ENCODE peak calls at places on chromosome X, in eight cellular contexts. N is breast epithelium, O is WERI-Rb-1, X is ovary, R is upper lobe of right lung, J is RWPE2, P is NT2/D1, W is aorta. Z is an unnamed sample.

GRCh38 chrX:32195611-32196010 is 1015.7 kb downstream of the DMD start:
- DNase-seq in X (no peak), J (no peak), O (no peak), W (no peak), N (no peak), P (no peak), R (no peak), Z (no peak)

GRCh38 chrX:152212969-152213368 is 74.6 kb upstream of the MAGEA10 start:
- DNase-seq in R (no peak), O (no peak), J (no peak), W (no peak), P (no peak), X (no peak), N (no peak), Z (no peak)

GRCh38 chrX:27350476-27350875 is 112.7 kb downstream of the PPP4R3C start:
- DNase-seq in P (no peak), J (no peak), X (no peak), R (no peak), O (no peak), N (no peak), W (no peak), Z (no peak)

GRCh38 chrX:152619897-152620296 is 17.8 kb upstream of the GABRQ start:
- DNase-seq in X (no peak), N (no peak), O (no peak), R (no peak), P (no peak), W (no peak), J (no peak), Z (no peak)

GRCh38 chrX:85089321-85089840 is 85.7 kb downstream of the APOOL start:
- DNase-seq in P (no peak), O (no peak), X (no peak), N (no peak), J (no peak), W (no peak), R (no peak), Z (no peak)

GRCh38 chrX:43505759-43506158 is 150.3 kb upstream of the MAOA start:
- DNase-seq in P (no peak), R (no peak), N (no peak), X (no peak), O (no peak), J (no peak), W (no peak), Z (no peak)

GRCh38 chrX:38538134-38538533 is 23.2 kb upstream of the TSPAN7 start:
- DNase-seq in W (no peak), R (no peak), P (no peak), N (no peak), X (no peak), J (no peak), O (no peak), Z (no peak)

GRCh38 chrX:40176256-40176978 is 78.7 kb upstream of the BCOR start:
- DNase-seq in O (peak; percentile 57), R (peak; percentile 90), J (no peak), W (peak; percentile 90), P (no peak), X (peak; percentile 70), N (no peak), Z (no peak)

GRCh38 chrX:33053001-33053400 is 158.3 kb downstream of the DMD start:
- DNase-seq in R (no peak), W (no peak), X (no peak), N (no peak), J (no peak), O (no peak), P (no peak), Z (no peak)

GRCh38 chrX:149962859-149963757 is 24.8 kb upstream of the EOLA2 start:
- DNase-seq in R (no peak), J (no peak), P (peak; percentile 8), N (no peak), X (peak; percentile 35), W (no peak), O (peak; percentile 45), Z (no peak)

GRCh38 chrX:9829308-9830267 is 43.4 kb downstream of the SHROOM2 start:
- DNase-seq in J (peak; percentile 60), O (no peak), R (no peak), X (no peak), P (no peak), W (no peak), N (no peak), Z (no peak)
- H3K4me3 ChIP-seq in J (no peak overlapping the region), O (no peak overlapping the region), R (no peak overlapping the region), X (no peak overlapping the region), P (no peak overlapping the region), W (no peak overlapping the region), N (no peak overlapping the region), Z (no peak overlapping the region)

DNA sequence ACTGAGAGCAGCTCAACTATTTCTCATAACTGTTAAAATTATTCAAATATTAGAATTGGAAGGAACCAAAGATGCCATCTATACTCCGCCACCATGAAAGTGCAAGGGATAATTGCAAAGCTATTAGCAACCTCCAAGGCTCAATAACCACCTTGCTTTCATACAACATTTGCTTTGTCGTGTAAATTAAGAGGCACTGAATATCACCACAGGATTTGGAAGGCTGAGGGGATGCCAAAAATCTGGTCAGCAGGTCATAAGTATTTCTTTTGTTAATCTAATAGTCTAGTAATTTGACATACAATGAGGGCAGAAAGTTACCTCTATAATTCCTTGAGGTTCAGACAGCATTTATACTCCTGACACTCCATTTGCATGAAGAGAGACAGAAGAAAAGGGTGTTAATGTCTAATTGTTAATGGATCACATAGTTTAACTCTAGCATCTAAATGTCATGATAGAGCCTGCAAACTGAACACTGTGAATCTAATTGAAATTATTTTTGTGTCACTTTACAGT is 200.9 kb upstream of the DIAPH2 start:
- DNase-seq in W (no peak), N (no peak), O (no peak), P (peak; percentile 33), R (no peak), X (no peak), J (no peak), Z (peak; percentile 4)
- H3K27me3 ChIP-seq in W (no peaks in the 10 kb centered on the region), N (no peaks in the 10 kb centered on the region), O (peaks cover 19% of the 10 kb centered on the region), P (no peaks in the 10 kb centered on the region), R (no peaks in the 10 kb centered on the region), X (no peaks in the 10 kb centered on the region), J (no peaks in the 10 kb centered on the region), Z (no peaks in the 10 kb centered on the region)

GRCh38 chrX:57289089-57289488 is 2.6 kb downstream of the FAAH2 start:
- DNase-seq in J (no peak), O (no peak), W (no peak), X (no peak), N (no peak), P (no peak), R (no peak), Z (no peak)

GRCh38 chrX:57285001-57285400 is 1.5 kb upstream of the FAAH2 start:
- DNase-seq in N (no peak), O (no peak), W (no peak), R (no peak), J (no peak), X (no peak), P (no peak), Z (no peak)

GRCh38 chrX:57282568-57282967 is 3.9 kb upstream of the FAAH2 start:
- DNase-seq in X (no peak), J (no peak), W (no peak), P (no peak), O (no peak), R (no peak), N (no peak), Z (no peak)

GRCh38 chrX:57286507-57287251 is at the start of gene FAAH2:
- DNase-seq in J (peak; percentile 62), O (no peak), W (no peak), R (peak; percentile 85), N (peak; percentile 57), P (peak; percentile 54), X (no peak), Z (no peak)
- H3K4me3 ChIP-seq in J (peak within 1 kb of the TSS; percentile 42), O (no peak within 1 kb of the TSS), W (no peak within 1 kb of the TSS), R (peak within 1 kb of the TSS; percentile 42), N (peak within 1 kb of the TSS; percentile 48), P (peak within 1 kb of the TSS; percentile 60), X (no peak within 1 kb of the TSS), Z (peak within 1 kb of the TSS; percentile 56)

GRCh38 chrX:13653022-13653693 is at the start of gene TCEANC:
- DNase-seq in R (peak; percentile 96), N (peak; percentile 90), W (peak; percentile 99), P (peak; percentile 87), X (peak; percentile 98), O (peak; percentile 98), J (peak; percentile 93), Z (peak; percentile 67)
- H3K27me3 ChIP-seq in R (no peaks in the 10 kb centered on the region), N (no peaks in the 10 kb centered on the region), W (no peaks in the 10 kb centered on the region), P (no peaks in the 10 kb centered on the region), X (no peaks in the 10 kb centered on the region), O (peaks cover 11% of the 10 kb centered on the region), J (no peaks in the 10 kb centered on the region), Z (no peaks in the 10 kb centered on the region)

GRCh38 chrX:3244203-3244743 is 102.2 kb downstream of the MXRA5 start:
- DNase-seq in X (no peak), J (no peak), O (no peak), N (no peak), P (no peak), R (no peak), W (no peak), Z (no peak)
- H3K4me3 ChIP-seq in X (no peak overlapping the region), J (no peak overlapping the region), O (no peak overlapping the region), N (no peak overlapping the region), P (no peak overlapping the region), R (no peak overlapping the region), W (no peak overlapping the region), Z (no peak overlapping the region)

GRCh38 chrX:681989-682388 is 51.4 kb downstream of the SHOX start:
- DNase-seq in W (no peak), X (no peak), O (no peak), N (no peak), P (no peak), J (no peak), R (no peak), Z (no peak)
- H3K27me3 ChIP-seq in W (no peaks in the 10 kb centered on the region), X (no peaks in the 10 kb centered on the region), O (peaks cover 43% of the 10 kb centered on the region), N (no peaks in the 10 kb centered on the region), P (peaks cover 5% of the 10 kb centered on the region), J (no peaks in the 10 kb centered on the region), R (no peaks in the 10 kb centered on the region), Z (no peaks in the 10 kb centered on the region)

GRCh38 chrX:22124098-22124497 is 92.0 kb downstream of the PHEX start:
- DNase-seq in J (no peak), X (no peak), W (no peak), O (no peak), R (no peak), P (no peak), N (no peak), Z (no peak)

GRCh38 chrX:22121161-22121560 is 89.0 kb downstream of the PHEX start:
- DNase-seq in P (no peak), W (no peak), X (no peak), R (no peak), N (no peak), J (no peak), O (no peak), Z (no peak)

GRCh38 chrX:22118161-22118830 is 86.2 kb downstream of the PHEX start:
- DNase-seq in X (no peak), N (no peak), W (no peak), J (no peak), O (no peak), P (no peak), R (no peak), Z (no peak)

GRCh38 chrX:22126311-22126710 is 94.2 kb downstream of the PHEX start:
- DNase-seq in P (no peak), N (no peak), R (no peak), O (no peak), X (no peak), J (no peak), W (no peak), Z (no peak)

GRCh38 chrX:22122510-22122909 is 90.4 kb downstream of the PHEX start:
- DNase-seq in R (no peak), O (no peak), P (no peak), N (no peak), X (no peak), W (no peak), J (peak; percentile 85), Z (no peak)
- H3K4me3 ChIP-seq in R (no peak overlapping the region), O (no peak overlapping the region), P (no peak overlapping the region), N (no peak overlapping the region), X (no peak overlapping the region), W (no peak overlapping the region), J (no peak overlapping the region), Z (no peak overlapping the region)

GRCh38 chrX:153863251-153863991 is 22.6 kb downstream of the L1CAM start:
- DNase-seq in X (no peak), P (no peak), J (no peak), O (peak; percentile 23), N (no peak), W (no peak), R (no peak), Z (no peak)
- H3K27me3 ChIP-seq in X (no peaks in the 10 kb centered on the region), P (no peaks in the 10 kb centered on the region), J (no peaks in the 10 kb centered on the region), O (peaks cover 23% of the 10 kb centered on the region), N (no peaks in the 10 kb centered on the region), W (no peaks in the 10 kb centered on the region), R (no peaks in the 10 kb centered on the region), Z (no peaks in the 10 kb centered on the region)

Z was measured in iPS DF 6.9.